ENCODE peak calls at places on chromosomes 6 and 20, in ten cellular contexts. O is T1000; Y is cardiac fibroblast; R is AML-193; A is T-helper 17 cell; T is SW480; I is choroid plexus epithelial cell; B is endothelial cell; W is mucosa of descending colon; X is activated T-cell treated with anti-CD3 and anti-CD28 coated beads, Interleukin-2, amount 50 U/mL, for 72 hours. N is an unnamed sample.

GRCh38 chr6:23529902-23530301 is 596.1 kb upstream of the NRSN1 start:
- DNase-seq in Y (no peak), A (no peak), W (no peak), I (no peak), O (no peak), R (no peak), X (no peak), T (no peak), B (no peak), N (no peak)

GRCh38 chr20:56995635-56996075 is 270.8 kb downstream of the BMP7 start:
- DNase-seq in T (no peak), A (no peak), Y (no peak), I (peak), O (no peak), R (no peak), X (peak), W (peak), B (peak), N (no peak)

GRCh38 chr6:127566671-127567070 is 10.3 kb upstream of the C6orf58 start:
- DNase-seq in B (no peak), T (no peak), Y (no peak), A (no peak), R (no peak), X (no peak), O (no peak), I (peak), W (no peak), N (no peak)

GRCh38 chr20:6008254-6008653 is 45.6 kb downstream of the LRRN4 start:
- DNase-seq in R (peak), A (no peak), Y (peak), O (no peak), I (peak), X (no peak), T (no peak), B (no peak), W (peak), N (peak)

GRCh38 chr6:41964201-41964887 is 22.7 kb upstream of the CCND3 start:
- DNase-seq in W (no peak), O (no peak), T (no peak), X (peak), Y (no peak), I (no peak), R (no peak), B (no peak), A (no peak), N (no peak)

GRCh38 chr6:135858941-135859340 is 7.4 kb downstream of the PDE7B start:
- DNase-seq in I (no peak), X (no peak), B (no peak), R (no peak), O (no peak), T (no peak), A (no peak), W (no peak), Y (no peak), N (no peak)

GRCh38 chr6:113381957-113382356 is 475.2 kb upstream of the MARCKS start:
- DNase-seq in I (peak), Y (peak), R (peak), X (no peak), A (no peak), T (no peak), B (no peak), O (no peak), W (peak), N (peak)

GRCh38 chr6:16799279-16800193 is 38.3 kb upstream of the ATXN1 start:
- DNase-seq in R (no peak), W (no peak), B (no peak), I (peak), O (no peak), X (no peak), Y (no peak), A (no peak), T (peak), N (no peak)

GRCh38 chr20:33915726-33916331 is 77.9 kb upstream of the RALY start:
- DNase-seq in I (no peak), T (peak), X (peak), B (peak), O (no peak), R (no peak), A (peak), W (peak), Y (no peak), N (no peak)

GRCh38 chr20:49853640-49854039 is 41.0 kb downstream of the SLC9A8 start:
- DNase-seq in R (no peak), I (peak), O (peak), T (peak), A (no peak), B (no peak), W (no peak), X (no peak), Y (peak), N (no peak)

GRCh38 chr6:30743099-30744053 is 889 bp upstream of the FLOT1 start:
- DNase-seq in O (no peak), X (peak), W (peak), T (peak), B (peak), I (peak), R (no peak), Y (peak), A (no peak), N (peak)

GRCh38 chr20:9392892-9393857 is 121.2 kb upstream of the LAMP5 start:
- DNase-seq in Y (peak), B (peak), X (no peak), W (peak), I (peak), O (peak), R (peak), T (peak), A (no peak), N (peak)

GRCh38 chr6:4913705-4914411 is 90.0 kb downstream of the RPP40 start:
- DNase-seq in Y (no peak), X (no peak), A (no peak), R (no peak), W (peak), I (no peak), T (no peak), O (no peak), B (no peak), N (no peak)

GRCh38 chr20:2688041-2688591 is 4.5 kb upstream of the EBF4 start:
- DNase-seq in I (peak), A (peak), O (no peak), Y (peak), X (peak), B (peak), T (no peak), W (peak), R (peak), N (no peak)

GRCh38 chr6:28655164-28655563 is 129.5 kb downstream of the GPX5 start:
- DNase-seq in Y (no peak), O (no peak), A (no peak), I (no peak), R (no peak), X (no peak), W (no peak), B (no peak), T (no peak), N (no peak)

GRCh38 chr20:50467618-50468373 is 42.4 kb upstream of the PTPN1 start:
- DNase-seq in Y (peak), T (peak), B (peak), R (no peak), A (no peak), W (peak), O (no peak), X (peak), I (peak), N (no peak)

GRCh38 chr6:141467881-141468280 is 664.8 kb upstream of the GJE1 start:
- DNase-seq in I (peak), O (no peak), A (no peak), R (no peak), Y (peak), W (no peak), B (no peak), T (no peak), X (no peak), N (peak)

GRCh38 chr6:69116658-69117057 is 481.6 kb downstream of the ADGRB3 start:
- DNase-seq in A (no peak), R (no peak), Y (no peak), B (no peak), O (no peak), T (no peak), X (no peak), W (no peak), I (no peak), N (no peak)

GRCh38 chr6:89690944-89691324 is 52.4 kb upstream of the LYRM2 start:
- DNase-seq in O (no peak), I (no peak), A (no peak), Y (no peak), B (no peak), R (no peak), W (no peak), T (no peak), X (no peak), N (no peak)

GRCh38 chr6:39231386-39231785 is 2.1 kb upstream of the KCNK5 start:
- DNase-seq in O (no peak), W (no peak), B (no peak), Y (no peak), A (no peak), R (no peak), X (no peak), T (no peak), I (no peak), N (no peak)

GRCh38 chr6:116924245-116924644 is 47.2 kb downstream of the RFX6 start:
- DNase-seq in R (no peak), B (no peak), W (no peak), T (no peak), O (no peak), X (no peak), I (no peak), A (no peak), Y (no peak), N (no peak)